ENCODE peak calls at places on chromosomes 7 and 10, in eight cellular contexts. Q is CD8-positive, alpha-beta T cell; L is HL-60; F is GM12865; N is IMR-90; C is left ventricle myocardium inferior; B is left lung; Y is lower lobe of right lung. U is an unnamed sample.

GRCh38 chr10:122878799-122879338 is 512 bp downstream of the FAM24B start:
- DNase-seq in Y (no peak), C (no peak), B (no peak), Q (no peak), N (no peak), L (no peak), F (peak), U (no peak)

GRCh38 chr10:32225976-32226375 is 121.0 kb downstream of the EPC1 start:
- DNase-seq in N (no peak), B (no peak), C (no peak), L (no peak), F (no peak), Y (no peak), Q (no peak), U (no peak)

GRCh38 chr10:117541909-117542705 is 439 bp upstream of the EMX2 start:
- DNase-seq in F (no peak), C (no peak), Y (no peak), B (no peak), Q (no peak), L (no peak), N (peak), U (no peak)

GRCh38 chr10:87850742-87851205 is 12.6 kb downstream of the KLLN start:
- DNase-seq in Y (peak), C (peak), L (peak), N (peak), B (no peak), Q (peak), F (peak), U (peak)

GRCh38 chr7:99531354-99531765 is 20.6 kb downstream of the FAM200A start:
- DNase-seq in B (no peak), F (peak), C (no peak), L (no peak), N (no peak), Y (no peak), Q (no peak), U (no peak)

GRCh38 chr7:70583965-70584883 is 547.7 kb upstream of the GALNT17 start:
- DNase-seq in B (no peak), C (no peak), Y (no peak), N (no peak), L (no peak), Q (no peak), F (no peak), U (no peak)

GRCh38 chr10:96850825-96851224 is 18.7 kb downstream of the LCOR start:
- DNase-seq in L (no peak), C (no peak), F (no peak), N (peak), Y (no peak), B (no peak), Q (no peak), U (no peak)

GRCh38 chr7:84799131-84799530 is 387.7 kb downstream of the SEMA3D start:
- DNase-seq in B (no peak), Q (no peak), Y (no peak), N (no peak), F (no peak), C (no peak), L (no peak), U (no peak)

GRCh38 chr10:112839928-112840654 is 110.0 kb upstream of the TCF7L2 start:
- DNase-seq in Y (no peak), Q (no peak), B (no peak), L (no peak), C (no peak), F (no peak), N (no peak), U (no peak)

GRCh38 chr10:124174673-124175645 is 81.6 kb upstream of the CHST15 start:
- DNase-seq in N (no peak), L (no peak), F (no peak), C (no peak), B (no peak), Q (peak), Y (no peak), U (no peak)

GRCh38 chr7:129435414-129435829 is 1.2 kb downstream of the STRIP2 start:
- DNase-seq in N (no peak), C (no peak), Q (no peak), Y (no peak), B (no peak), F (no peak), L (no peak), U (no peak)
- H3K4me3 ChIP-seq in N (peak), C (peak), Q (no peak), Y (peak), B (no peak), F (no peak), L (no peak), U (peak)

GRCh38 chr10:49393757-49394156 is 2.1 kb downstream of the DRGX start:
- DNase-seq in F (no peak), N (no peak), Q (no peak), B (no peak), C (no peak), Y (no peak), L (no peak), U (no peak)
- TF ChIP-seq CTCF in F (no peak), N (no peak), Q (no peak), B (no peak), C (no peak), Y (no peak), L (no peak), U (no peak)

GRCh38 chr10:110495731-110496552 is 1.8 kb upstream of the DUSP5 start:
- DNase-seq in Y (peak), C (peak), L (no peak), B (peak), N (peak), F (peak), Q (no peak), U (peak)
- H3K4me3 ChIP-seq in Y (peak), C (peak), L (no peak), B (no peak), N (peak), F (peak), Q (no peak), U (no peak)

GRCh38 chr10:70914316-70914864 is 26.0 kb upstream of the PCBD1 start:
- DNase-seq in C (no peak), L (no peak), Q (no peak), N (no peak), F (no peak), Y (peak), B (peak), U (no peak)
- TF ChIP-seq CTCF in C (no peak), L (no peak), Q (no peak), N (no peak), F (no peak), Y (no peak), B (no peak), U (no peak)

GRCh38 chr10:127908106-127908957 is 1.4 kb downstream of the PTPRE start:
- DNase-seq in L (no peak), B (no peak), C (no peak), Y (no peak), F (no peak), Q (no peak), N (peak), U (no peak)
- H3K4me3 ChIP-seq in L (peak), B (peak), C (peak), Y (peak), F (no peak), Q (no peak), N (no peak), U (no peak)

GRCh38 chr10:16519250-16519907 is 2.3 kb downstream of the C1QL3 start:
- DNase-seq in Y (no peak), Q (no peak), B (peak), L (no peak), N (no peak), F (peak), C (no peak), U (no peak)

GRCh38 chr10:16519908-16520861 is 1.5 kb downstream of the C1QL3 start:
- DNase-seq in N (no peak), C (no peak), Y (no peak), F (peak), L (no peak), Q (no peak), B (peak), U (no peak)

GRCh38 chr10:16521311-16522016 is at the start of gene C1QL3:
- DNase-seq in C (no peak), Q (no peak), L (peak), F (peak), B (no peak), N (peak), Y (no peak), U (peak)

GRCh38 chr10:16520900-16521299 is 779 bp downstream of the C1QL3 start:
- DNase-seq in Y (no peak), B (peak), N (peak), C (peak), L (no peak), Q (no peak), F (peak), U (peak)

DNA sequence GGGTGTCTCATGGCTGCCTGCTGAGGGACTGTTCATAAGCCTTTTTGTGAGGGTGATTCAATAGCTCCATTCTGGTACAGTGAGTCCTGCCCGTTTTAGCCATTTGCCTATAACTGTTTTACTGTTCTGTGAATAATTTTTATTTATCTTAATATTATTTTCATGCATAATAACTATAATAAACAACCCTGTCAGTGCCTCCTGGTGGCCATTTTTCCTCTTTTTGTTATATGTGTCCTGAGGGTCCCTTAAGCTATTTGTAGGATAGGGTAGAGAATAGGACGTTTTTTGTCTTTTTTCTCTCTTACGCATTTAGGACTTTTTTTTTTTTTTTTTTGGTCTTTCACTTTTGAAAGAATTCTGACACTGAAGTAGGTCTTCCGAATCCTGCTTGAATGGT is 2.9 kb downstream of the C1QL3 start:
- DNase-seq in C (no peak), N (no peak), Y (no peak), Q (no peak), B (no peak), F (peak), L (no peak), U (no peak)
- TF ChIP-seq CTCF in C (peak), N (peak), Y (peak), Q (no peak), B (no peak), F (no peak), L (no peak), U (peak)

GRCh38 chr7:31113660-31114059 is 61.6 kb downstream of the ADCYAP1R1 start:
- DNase-seq in Y (no peak), F (no peak), B (no peak), N (no peak), L (no peak), C (no peak), Q (peak), U (no peak)

GRCh38 chr7:31116615-31117014 is 64.5 kb downstream of the ADCYAP1R1 start:
- DNase-seq in L (no peak), N (no peak), C (no peak), Q (peak), F (no peak), Y (no peak), B (no peak), U (no peak)

GRCh38 chr7:31111109-31111451 is 59.0 kb downstream of the ADCYAP1R1 start:
- DNase-seq in Q (peak), B (no peak), F (no peak), N (no peak), L (no peak), Y (no peak), C (no peak), U (no peak)

GRCh38 chr7:31110331-31111108 is 58.4 kb downstream of the ADCYAP1R1 start:
- DNase-seq in F (no peak), Y (no peak), N (no peak), C (no peak), Q (peak), B (no peak), L (no peak), U (no peak)

DNA sequence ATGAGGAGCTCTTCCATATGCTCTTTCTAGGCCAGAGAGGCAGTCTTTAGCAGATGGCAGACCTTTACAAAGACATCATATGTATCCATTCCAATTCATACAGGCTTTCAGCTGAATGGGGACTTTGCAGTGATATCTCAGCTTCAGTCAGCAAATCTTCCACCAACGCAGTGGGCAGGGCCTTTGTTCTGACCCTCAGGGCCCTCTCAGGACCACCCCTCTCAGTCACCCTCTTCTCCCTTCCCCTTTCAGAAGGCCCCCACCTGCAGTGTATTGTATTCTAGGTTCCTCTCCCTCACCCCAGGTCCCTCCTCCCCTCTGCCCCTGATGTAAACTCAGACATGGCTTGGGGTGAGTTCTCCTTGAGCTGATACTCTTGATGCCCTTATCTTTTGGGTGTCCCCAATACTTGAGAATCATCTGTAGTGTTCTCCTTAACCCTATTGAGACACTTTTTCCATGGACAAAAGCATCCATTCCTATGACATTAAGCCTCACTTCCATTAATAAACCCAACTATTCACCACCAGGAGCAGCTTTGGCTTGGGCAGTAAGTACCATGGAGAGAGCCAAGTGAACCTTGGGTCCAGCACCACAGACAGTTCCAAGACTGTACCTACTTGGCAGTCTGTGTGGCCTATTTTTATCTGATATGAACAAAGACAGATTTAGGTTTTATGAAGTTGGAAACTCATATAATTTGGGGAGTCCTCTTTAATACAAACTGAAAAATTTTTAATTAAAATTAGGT is 62.7 kb downstream of the ADCYAP1R1 start:
- DNase-seq in Y (no peak), F (peak), Q (peak), N (peak), L (no peak), C (no peak), B (no peak), U (no peak)
- H3K4me3 ChIP-seq in Y (no peak), F (no peak), Q (no peak), N (no peak), L (no peak), C (no peak), B (no peak), U (no peak)

GRCh38 chr7:9890092-9890491 is 1083.6 kb upstream of the PHF14 start:
- DNase-seq in Q (no peak), L (no peak), C (no peak), N (no peak), Y (no peak), B (no peak), F (no peak), U (no peak)
- TF ChIP-seq CTCF in Q (no peak), L (no peak), C (no peak), N (no peak), Y (no peak), B (no peak), F (no peak), U (no peak)

U was measured in thyroid gland.